ENCODE peak calls at places on chromosomes 1 and 21, in eight cellular contexts. N is GM23338, G is K562, T is GM12878, B is endothelial cell of umbilical vein, D is HCT116, U is H1, O is HepG2. V is an unnamed sample.

GRCh38 chr21:42156690-42157605 is 62.0 kb upstream of the ABCG1 start:
- DNase-seq in G (no peak), B (peak; percentile 38), O (no peak), T (no peak), D (no peak), N (no peak), U (no peak), V (no peak)

GRCh38 chr21:18244721-18245486 is at the start of gene CHODL:
- DNase-seq in T (no peak), O (no peak), N (peak; percentile 45), B (no peak), D (no peak), U (no peak), G (no peak), V (no peak)

GRCh38 chr21:31203371-31204054 is 140.5 kb downstream of the TIAM1 start:
- DNase-seq in N (no peak), D (peak; percentile 18), G (no peak), O (no peak), U (no peak), T (no peak), B (no peak), V (no peak)

GRCh38 chr1:229117664-229118300 is 153.1 kb upstream of the RAB4A start:
- DNase-seq in O (no peak), D (no peak), U (no peak), B (no peak), N (no peak), G (no peak), T (no peak), V (no peak)

GRCh38 chr1:171179323-171180227 is 5.5 kb upstream of the FMO2 start:
- DNase-seq in N (no peak), D (no peak), U (no peak), B (no peak), O (no peak), T (no peak), G (no peak), V (no peak)

GRCh38 chr1:16067127-16067768 is 6.2 kb downstream of the FAM131C start:
- DNase-seq in U (no peak), T (no peak), G (peak; percentile 49), N (peak; percentile 71), B (no peak), D (no peak), O (peak; percentile 61), V (no peak)

GRCh38 chr1:15950302-15950701 is 25.6 kb downstream of the ZBTB17 start:
- DNase-seq in N (no peak), T (no peak), G (no peak), B (no peak), O (no peak), U (no peak), D (no peak), V (no peak)

GRCh38 chr21:35849131-35849530 is 211.2 kb downstream of the SETD4 start:
- DNase-seq in O (no peak), T (no peak), N (no peak), B (peak; percentile 38), U (no peak), D (no peak), G (no peak), V (no peak)

GRCh38 chr1:96808186-96808585 is 86.6 kb downstream of the PTBP2 start:
- DNase-seq in T (no peak), U (no peak), D (no peak), O (no peak), G (peak; percentile 10), B (peak; percentile 21), N (no peak), V (no peak)

GRCh38 chr1:24418898-24419628 is 3.5 kb downstream of the NIPAL3 start:
- DNase-seq in D (no peak), U (no peak), N (peak; percentile 36), T (no peak), O (no peak), B (no peak), G (peak; percentile 63), V (no peak)

GRCh38 chr1:22317231-22317919 is 134.3 kb upstream of the ZBTB40 start:
- DNase-seq in O (no peak), N (peak; percentile 76), D (peak; percentile 6), U (no peak), B (peak; percentile 26), T (no peak), G (peak; percentile 88), V (no peak)

GRCh38 chr1:26719205-26719604 is 23.4 kb downstream of the ARID1A start:
- DNase-seq in U (no peak), D (no peak), B (no peak), G (no peak), O (no peak), T (no peak), N (no peak), V (no peak)

GRCh38 chr1:85762804-85763203 is 54.6 kb upstream of the ZNHIT6 start:
- DNase-seq in D (no peak), T (no peak), B (no peak), O (no peak), N (no peak), G (no peak), U (no peak), V (no peak)

GRCh38 chr1:224435318-224435763 is 744 bp upstream of the WDR26 start:
- DNase-seq in U (no peak), G (peak; percentile 40), O (no peak), B (peak; percentile 42), N (no peak), T (no peak), D (no peak), V (no peak)

GRCh38 chr1:217062566-217062965 is 339.3 kb upstream of the ESRRG start:
- DNase-seq in U (no peak), N (no peak), B (no peak), T (no peak), D (no peak), G (no peak), O (no peak), V (no peak)

GRCh38 chr1:232718928-232719927 is 86.0 kb upstream of the MAP10 start:
- DNase-seq in D (no peak), N (no peak), T (no peak), U (no peak), G (no peak), B (no peak), O (no peak), V (no peak)

GRCh38 chr1:9442266-9442846 is 96.9 kb upstream of the SLC25A33 start:
- DNase-seq in O (peak; percentile 33), U (no peak), G (no peak), D (no peak), N (no peak), B (peak; percentile 43), T (no peak), V (no peak)

GRCh38 chr1:230251644-230252191 is 174.4 kb downstream of the PGBD5 start:
- DNase-seq in T (peak; percentile 21), U (no peak), O (no peak), G (no peak), D (no peak), N (peak; percentile 22), B (no peak), V (no peak)

GRCh38 chr1:99504287-99504686 is 141.6 kb upstream of the PALMD start:
- DNase-seq in G (no peak), U (no peak), O (no peak), N (no peak), D (no peak), T (no peak), B (no peak), V (no peak)

GRCh38 chr1:119549719-119550141 is 42.7 kb downstream of the HSD3B1 start:
- DNase-seq in U (peak; percentile 19), N (peak; percentile 95), B (peak; percentile 63), T (no peak), G (peak; percentile 26), D (peak; percentile 66), O (peak; percentile 53), V (peak; percentile 5)

DNA sequence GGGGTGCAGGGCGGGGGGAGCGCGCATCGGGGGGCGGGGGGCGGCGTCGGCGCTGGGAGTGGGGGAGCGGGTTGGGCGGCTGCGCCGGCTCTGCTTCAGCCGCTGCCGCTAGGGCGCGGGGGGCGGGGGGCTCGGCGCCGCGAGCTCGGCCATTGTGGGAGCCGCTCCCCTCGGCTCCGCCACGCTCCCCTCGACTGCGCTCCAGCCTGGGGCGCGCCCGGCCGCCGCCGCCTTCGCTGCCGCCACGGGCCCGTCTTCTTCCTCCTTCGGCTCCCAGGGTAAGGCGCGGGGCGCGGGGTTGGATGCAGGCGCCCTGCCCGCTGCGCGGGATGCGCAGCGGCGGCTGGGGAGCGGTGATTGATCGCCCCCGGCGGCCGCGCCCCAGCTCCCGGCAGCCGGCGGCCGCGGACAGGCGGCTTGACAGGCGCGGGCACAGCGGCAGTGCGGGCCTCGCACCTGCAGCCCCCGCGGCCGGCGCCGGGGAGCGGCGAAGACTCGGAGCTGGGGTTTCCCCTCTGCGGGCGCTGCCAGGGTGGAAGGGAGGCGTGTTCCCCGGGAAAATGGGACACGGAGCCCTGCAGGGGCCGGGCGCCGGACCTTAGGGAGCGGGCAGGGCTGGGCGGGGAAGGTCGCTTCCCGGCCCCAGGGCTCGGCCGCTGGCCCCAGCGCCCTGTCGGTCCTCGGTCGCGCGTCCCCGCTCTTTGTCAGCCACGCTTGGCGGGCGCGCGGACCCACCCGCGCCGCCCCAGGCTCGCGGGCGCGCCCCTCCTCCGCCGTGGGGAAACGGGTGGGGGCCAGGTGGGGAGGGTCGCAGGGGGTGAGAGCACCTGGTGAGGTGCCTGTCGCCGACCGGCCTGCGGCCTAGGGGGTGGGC is 55.4 kb downstream of the NDUFS5 start:
- DNase-seq in O (no peak), N (no peak), T (no peak), D (no peak), B (no peak), G (peak; percentile 75), U (no peak), V (no peak)
- TF ChIP-seq EZH2 in O (no peak), N (no peak), T (no peak), D (no peak), B (no peak), G (no peak), U (no peak), V (no peak)

GRCh38 chr1:159881930-159882839 is 17.8 kb downstream of the CFAP45 start:
- DNase-seq in N (no peak), T (no peak), G (peak; percentile 59), B (peak; percentile 89), U (no peak), O (peak; percentile 32), D (peak; percentile 96), V (no peak)
- TF ChIP-seq POLR2AphosphoS5 in N (no peak), T (no peak), G (no peak), B (peak; percentile 84), U (no peak), O (no peak), D (peak; percentile 89), V (no peak)

DNA sequence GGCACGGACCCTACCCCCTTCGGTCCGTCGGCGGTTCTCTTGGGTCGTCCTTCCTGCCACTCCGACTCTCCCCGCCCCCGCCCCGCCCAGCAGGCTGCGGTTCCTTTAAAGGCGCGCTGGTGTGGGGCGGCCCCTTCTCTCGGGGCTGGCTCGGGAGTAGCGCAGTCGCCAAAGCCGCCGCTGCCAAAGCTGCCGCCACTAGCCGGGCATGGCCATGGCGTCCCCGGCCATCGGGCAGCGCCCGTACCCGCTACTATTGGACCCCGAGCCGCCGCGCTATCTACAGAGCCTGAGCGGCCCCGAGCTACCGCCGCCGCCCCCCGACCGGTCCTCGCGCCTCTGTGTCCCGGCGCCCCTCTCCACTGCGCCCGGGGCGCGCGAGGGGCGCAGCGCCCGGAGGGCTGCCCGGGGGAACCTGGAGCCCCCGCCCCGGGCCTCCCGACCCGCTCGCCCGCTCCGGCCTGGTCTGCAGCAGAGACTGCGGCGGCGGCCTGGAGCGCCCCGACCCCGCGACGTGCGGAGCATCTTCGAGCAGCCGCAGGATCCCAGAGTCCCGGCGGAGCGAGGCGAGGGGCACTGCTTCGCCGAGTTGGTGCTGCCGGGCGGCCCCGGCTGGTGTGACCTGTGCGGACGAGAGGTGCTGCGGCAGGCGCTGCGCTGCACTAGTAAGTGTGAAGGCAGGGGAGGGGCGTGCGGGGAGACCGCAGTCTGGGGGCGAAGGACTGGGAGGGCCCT is at the start of gene RASSF5:
- DNase-seq in U (peak; percentile 27), B (peak; percentile 29), G (peak; percentile 74), N (peak; percentile 90), T (no peak), O (no peak), D (no peak), V (no peak)
- TF ChIP-seq EZH2 in U (peak; percentile 65), B (peak; percentile 61), G (no peak), N (no peak), T (no peak), O (no peak), D (no peak), V (no peak)

GRCh38 chr1:54567961-54568360 is 19.9 kb downstream of the ACOT11 start:
- DNase-seq in O (no peak), B (no peak), G (no peak), D (no peak), N (no peak), U (no peak), T (no peak), V (no peak)
- TF ChIP-seq POLR2AphosphoS5 in O (no peak), B (no peak), G (no peak), D (no peak), N (no peak), U (no peak), T (no peak), V (no peak)